ENCODE peak calls at places on chromosomes 13 and 19, in seven cellular contexts. R is GM10248, U is putamen, M is Peyer's patch, T is amniotic stem cell, Z is SK-MEL-5, I is pancreas. K is an unnamed sample.
A peak's percentile ranks its signal among the peaks of the same experiment; 100 is the strongest.

GRCh38 chr19:7924651-7925170 is 1.2 kb downstream of the CTXN1 start:
- DNase-seq in U (no peak), R (no peak), T (no peak), I (no peak), Z (no peak), M (no peak), K (peak; percentile 47)

GRCh38 chr13:21580736-21581135 is 23.2 kb downstream of the MICU2 start:
- DNase-seq in I (no peak), T (no peak), M (no peak), U (no peak), Z (no peak), R (no peak), K (no peak)

GRCh38 chr19:43957891-43958290 is 6.9 kb downstream of the ZNF221 start:
- DNase-seq in T (no peak), R (no peak), M (no peak), U (no peak), I (no peak), Z (no peak), K (no peak)

GRCh38 chr19:5005096-5005495 is 36.2 kb downstream of the KDM4B start:
- DNase-seq in M (no peak), U (no peak), R (no peak), I (no peak), T (no peak), Z (no peak), K (no peak)

GRCh38 chr13:63436288-63436687 is 2020.6 kb upstream of the PCDH20 start:
- DNase-seq in U (no peak), M (no peak), Z (peak; percentile 66), I (no peak), T (no peak), R (no peak), K (no peak)

GRCh38 chr13:27696731-27697130 is 75.0 kb downstream of the POLR1D start:
- DNase-seq in U (no peak), I (no peak), Z (no peak), M (no peak), R (no peak), T (no peak), K (no peak)

GRCh38 chr13:77415253-77416127 is 88.6 kb upstream of the MYCBP2 start:
- DNase-seq in R (peak; percentile 20), U (no peak), T (no peak), Z (no peak), M (no peak), I (no peak), K (no peak)

GRCh38 chr13:113732961-113733950 is 25.8 kb upstream of the TMEM255B start:
- DNase-seq in Z (no peak), R (no peak), I (peak; percentile 48), M (no peak), U (no peak), T (no peak), K (no peak)

K was measured in islet precursor cell.